ENCODE peak calls at places on chromosomes 5 and 9, in four cellular contexts. E is epithelial cell of prostate; A is tibial artery; S is activated effector memory CD4-positive, alpha-beta T cell treated with Interleukin-2 at 50 U/mL for 16 hours. I is an unnamed sample.

GRCh38 chr9:893843-894420 is 52.4 kb downstream of the DMRT1 start:
- DNase-seq in E (peak), A (peak), S (peak), I (peak)

GRCh38 chr5:76283670-76284069 is 119.4 kb upstream of the IQGAP2 start:
- DNase-seq in E (peak), A (no peak), S (no peak), I (peak)

GRCh38 chr5:939368-939767 is 46.7 kb downstream of the TRIP13 start:
- DNase-seq in E (no peak), A (peak), S (no peak), I (no peak)

GRCh38 chr5:154002093-154002492 is 36.6 kb downstream of the FAM114A2 start:
- DNase-seq in E (no peak), A (no peak), S (no peak), I (no peak)

GRCh38 chr5:178227138-178227659 is 5.4 kb downstream of the PHYKPL start:
- DNase-seq in E (no peak), A (no peak), S (no peak), I (no peak)

GRCh38 chr5:4065472-4066320 is 470.1 kb downstream of the IRX1 start:
- DNase-seq in E (no peak), A (no peak), S (no peak), I (no peak)

GRCh38 chr5:113034182-113034773 is 57.7 kb downstream of the DCP2 start:
- DNase-seq in E (no peak), A (no peak), S (no peak), I (peak)

GRCh38 chr5:126119894-126120442 is 303.2 kb upstream of the GRAMD2B start:
- DNase-seq in E (no peak), A (no peak), S (no peak), I (no peak)

GRCh38 chr5:59528226-59528862 is 365.2 kb downstream of the PDE4D start:
- DNase-seq in E (no peak), A (no peak), S (no peak), I (no peak)

GRCh38 chr5:68189613-68190012 is 25.9 kb upstream of the PIK3R1 start:
- DNase-seq in E (no peak), A (no peak), S (no peak), I (no peak)

GRCh38 chr5:61082516-61083280 is 79.6 kb downstream of the SMIM15 start:
- DNase-seq in E (no peak), A (no peak), S (no peak), I (no peak)

GRCh38 chr5:124932791-124933600 is 186.6 kb upstream of the ZNF608 start:
- DNase-seq in E (no peak), A (no peak), S (no peak), I (no peak)

GRCh38 chr5:172178301-172179031 is 9.6 kb downstream of the STK10 start:
- DNase-seq in E (no peak), A (no peak), S (no peak), I (no peak)

GRCh38 chr9:73023025-73023541 is 70.2 kb upstream of the ALDH1A1 start:
- DNase-seq in E (peak), A (no peak), S (no peak), I (peak)

GRCh38 chr5:44401611-44402010 is 12.4 kb upstream of the FGF10 start:
- DNase-seq in E (no peak), A (no peak), S (no peak), I (no peak)

GRCh38 chr9:118606669-118607068 is 762.6 kb downstream of the BRINP1 start:
- DNase-seq in E (no peak), A (no peak), S (no peak), I (no peak)

GRCh38 chr9:90445391-90445790 is 197.2 kb downstream of the DIRAS2 start:
- DNase-seq in E (no peak), A (no peak), S (no peak), I (no peak)

GRCh38 chr5:137498736-137499505 is at the start of gene SPOCK1:
- DNase-seq in E (peak), A (peak), S (peak), I (no peak)

GRCh38 chr5:43602456-43602817 is 543 bp upstream of the NNT start:
- DNase-seq in E (no peak), A (peak), S (peak), I (no peak)

GRCh38 chr5:172919525-172920446 is 39.4 kb upstream of the RPL26L1 start:
- DNase-seq in E (no peak), A (no peak), S (no peak), I (no peak)

GRCh38 chr5:94793113-94793815 is 174.8 kb downstream of the SLF1 start:
- DNase-seq in E (no peak), A (no peak), S (no peak), I (no peak)

GRCh38 chr5:24141046-24141445 is 503.7 kb downstream of the CDH10 start:
- DNase-seq in E (no peak), A (no peak), S (no peak), I (no peak)

GRCh38 chr5:71483355-71483754 is 27.9 kb downstream of the BDP1 start:
- DNase-seq in E (peak), A (no peak), S (no peak), I (peak)

GRCh38 chr9:100465765-100466164 is 7.2 kb upstream of the TMEFF1 start:
- DNase-seq in E (no peak), A (no peak), S (no peak), I (no peak)

GRCh38 chr5:35212006-35212982 is 18.0 kb downstream of the PRLR start:
- DNase-seq in E (no peak), A (no peak), S (no peak), I (no peak)

GRCh38 chr5:167355370-167355769 is 936.1 kb upstream of the WWC1 start:
- DNase-seq in E (no peak), A (no peak), S (no peak), I (no peak)

GRCh38 chr9:113808391-113809191 is 67.5 kb upstream of the ZNF618 start:
- DNase-seq in E (peak), A (peak), S (no peak), I (peak)

GRCh38 chr9:119959846-119960545 is 590.8 kb upstream of the BRINP1 start:
- DNase-seq in E (no peak), A (no peak), S (no peak), I (no peak)

I was measured in keratinocyte.